ENCODE peak calls at places on chromosomes 1 and 21, in ten cellular contexts. One of them, this sample, is unnamed. For H3K4me1, the result is how much of the 10 kb centered on the place peaks cover.

GRCh38 chr1:220526294-220526693 is 1.6 kb upstream of the MARK1 start:
- DNase-seq in suprapubic skin: no peak
- DNase-seq in GM12878: no peak
- DNase-seq in A549: no peak
- DNase-seq in gastrocnemius medialis: no peak
- DNase-seq in upper lobe of left lung: no peak
- DNase-seq in IMR-90: no peak
- DNase-seq in adrenal gland: no peak
- DNase-seq in uterus: no peak
- DNase-seq in K562: no peak
- DNase-seq in this sample: no peak

GRCh38 chr1:156499703-156500577 is 635 bp downstream of the MEF2D start:
- DNase-seq in gastrocnemius medialis: peak
- DNase-seq in GM12878: no peak
- DNase-seq in A549: no peak
- DNase-seq in uterus: peak
- DNase-seq in IMR-90: peak
- DNase-seq in suprapubic skin: peak
- DNase-seq in K562: peak
- DNase-seq in upper lobe of left lung: no peak
- DNase-seq in adrenal gland: peak
- DNase-seq in this sample: peak

GRCh38 chr1:89736937-89737733 is 83.7 kb upstream of the LRRC8D start:
- DNase-seq in A549: no peak
- DNase-seq in suprapubic skin: no peak
- DNase-seq in K562: no peak
- DNase-seq in GM12878: no peak
- DNase-seq in IMR-90: peak
- DNase-seq in uterus: no peak
- DNase-seq in upper lobe of left lung: no peak
- DNase-seq in adrenal gland: no peak
- DNase-seq in gastrocnemius medialis: no peak
- DNase-seq in this sample: no peak

GRCh38 chr1:187689137-187689536 is 860.4 kb downstream of the PLA2G4A start:
- DNase-seq in GM12878: no peak
- DNase-seq in upper lobe of left lung: no peak
- DNase-seq in K562: no peak
- DNase-seq in uterus: no peak
- DNase-seq in A549: no peak
- DNase-seq in gastrocnemius medialis: no peak
- DNase-seq in IMR-90: peak
- DNase-seq in adrenal gland: peak
- DNase-seq in suprapubic skin: no peak
- DNase-seq in this sample: no peak

GRCh38 chr1:175270361-175270760 is 77.8 kb upstream of the KIAA0040 start:
- DNase-seq in GM12878: no peak
- DNase-seq in IMR-90: no peak
- DNase-seq in adrenal gland: no peak
- DNase-seq in upper lobe of left lung: no peak
- DNase-seq in suprapubic skin: no peak
- DNase-seq in K562: no peak
- DNase-seq in uterus: no peak
- DNase-seq in A549: no peak
- DNase-seq in gastrocnemius medialis: no peak
- DNase-seq in this sample: no peak

GRCh38 chr1:200258447-200259375 is 151.1 kb downstream of the ZNF281 start:
- DNase-seq in A549: peak
- DNase-seq in suprapubic skin: no peak
- DNase-seq in IMR-90: peak
- DNase-seq in adrenal gland: no peak
- DNase-seq in GM12878: no peak
- DNase-seq in K562: peak
- DNase-seq in upper lobe of left lung: no peak
- DNase-seq in gastrocnemius medialis: no peak
- DNase-seq in uterus: no peak
- DNase-seq in this sample: no peak

GRCh38 chr1:184513421-184513820 is 126.6 kb downstream of the C1orf21 start:
- DNase-seq in upper lobe of left lung: no peak
- DNase-seq in suprapubic skin: no peak
- DNase-seq in uterus: no peak
- DNase-seq in K562: no peak
- DNase-seq in adrenal gland: no peak
- DNase-seq in A549: no peak
- DNase-seq in gastrocnemius medialis: no peak
- DNase-seq in IMR-90: peak
- DNase-seq in GM12878: no peak
- DNase-seq in this sample: no peak

GRCh38 chr1:197139169-197139568 is 7.3 kb downstream of the ASPM start:
- DNase-seq in GM12878: no peak
- DNase-seq in adrenal gland: no peak
- DNase-seq in K562: no peak
- DNase-seq in A549: no peak
- DNase-seq in gastrocnemius medialis: no peak
- DNase-seq in uterus: no peak
- DNase-seq in suprapubic skin: no peak
- DNase-seq in upper lobe of left lung: no peak
- DNase-seq in IMR-90: no peak
- DNase-seq in this sample: no peak

GRCh38 chr1:168362991-168363390 is 82.3 kb downstream of the TBX19 start:
- DNase-seq in GM12878: no peak
- DNase-seq in K562: peak
- DNase-seq in suprapubic skin: no peak
- DNase-seq in gastrocnemius medialis: no peak
- DNase-seq in adrenal gland: no peak
- DNase-seq in uterus: no peak
- DNase-seq in upper lobe of left lung: no peak
- DNase-seq in IMR-90: no peak
- DNase-seq in A549: no peak
- DNase-seq in this sample: no peak

GRCh38 chr1:150065184-150065871 is 2.2 kb upstream of the VPS45 start:
- DNase-seq in upper lobe of left lung: no peak
- DNase-seq in A549: no peak
- DNase-seq in K562: peak
- DNase-seq in IMR-90: peak
- DNase-seq in gastrocnemius medialis: no peak
- DNase-seq in uterus: no peak
- DNase-seq in suprapubic skin: no peak
- DNase-seq in GM12878: no peak
- DNase-seq in adrenal gland: no peak
- DNase-seq in this sample: no peak

GRCh38 chr1:23751050-23751814 is 8.0 kb downstream of the ELOA start:
- DNase-seq in upper lobe of left lung: peak
- DNase-seq in suprapubic skin: no peak
- DNase-seq in IMR-90: peak
- DNase-seq in uterus: no peak
- DNase-seq in adrenal gland: peak
- DNase-seq in gastrocnemius medialis: no peak
- DNase-seq in GM12878: no peak
- DNase-seq in K562: peak
- DNase-seq in A549: peak
- DNase-seq in this sample: peak

GRCh38 chr1:214445201-214445600 is 106.2 kb downstream of the PTPN14 start:
- DNase-seq in IMR-90: no peak
- DNase-seq in suprapubic skin: no peak
- DNase-seq in upper lobe of left lung: no peak
- DNase-seq in uterus: no peak
- DNase-seq in K562: no peak
- DNase-seq in A549: no peak
- DNase-seq in adrenal gland: no peak
- DNase-seq in GM12878: no peak
- DNase-seq in gastrocnemius medialis: no peak
- DNase-seq in this sample: no peak

GRCh38 chr21:36980280-36981048 is 14.0 kb upstream of the HLCS start:
- DNase-seq in adrenal gland: peak
- DNase-seq in IMR-90: no peak
- DNase-seq in gastrocnemius medialis: no peak
- DNase-seq in uterus: peak
- DNase-seq in suprapubic skin: peak
- DNase-seq in A549: no peak
- DNase-seq in upper lobe of left lung: peak
- DNase-seq in K562: no peak
- DNase-seq in GM12878: no peak
- DNase-seq in this sample: peak

GRCh38 chr1:229433364-229434004 is 410 bp downstream of the ACTA1 start:
- DNase-seq in gastrocnemius medialis: no peak
- DNase-seq in GM12878: no peak
- DNase-seq in IMR-90: no peak
- DNase-seq in K562: no peak
- DNase-seq in upper lobe of left lung: no peak
- DNase-seq in adrenal gland: no peak
- DNase-seq in suprapubic skin: no peak
- DNase-seq in A549: no peak
- DNase-seq in uterus: no peak
- DNase-seq in this sample: no peak

GRCh38 chr1:233281711-233282581 is 13.6 kb downstream of the PCNX2 start:
- DNase-seq in upper lobe of left lung: no peak
- DNase-seq in gastrocnemius medialis: no peak
- DNase-seq in uterus: no peak
- DNase-seq in adrenal gland: no peak
- DNase-seq in suprapubic skin: no peak
- DNase-seq in A549: no peak
- DNase-seq in IMR-90: peak
- DNase-seq in K562: no peak
- DNase-seq in GM12878: peak
- DNase-seq in this sample: no peak

GRCh38 chr1:207824691-207825090 is 72.8 kb downstream of the CD46 start:
- DNase-seq in IMR-90: no peak
- DNase-seq in K562: peak
- DNase-seq in GM12878: peak
- DNase-seq in upper lobe of left lung: no peak
- DNase-seq in suprapubic skin: peak
- DNase-seq in gastrocnemius medialis: no peak
- DNase-seq in uterus: peak
- DNase-seq in A549: no peak
- DNase-seq in adrenal gland: no peak
- DNase-seq in this sample: no peak

GRCh38 chr1:91555821-91556531 is 55.3 kb downstream of the CDC7 start:
- DNase-seq in gastrocnemius medialis: no peak
- DNase-seq in adrenal gland: no peak
- DNase-seq in IMR-90: peak
- DNase-seq in suprapubic skin: no peak
- DNase-seq in K562: peak
- DNase-seq in uterus: no peak
- DNase-seq in A549: no peak
- DNase-seq in upper lobe of left lung: no peak
- DNase-seq in GM12878: no peak
- DNase-seq in this sample: no peak

GRCh38 chr1:117367769-117368059 is 465 bp downstream of the MAN1A2 start:
- DNase-seq in upper lobe of left lung: no peak
- DNase-seq in adrenal gland: no peak
- DNase-seq in gastrocnemius medialis: no peak
- DNase-seq in uterus: no peak
- DNase-seq in GM12878: no peak
- DNase-seq in A549: no peak
- DNase-seq in K562: peak
- DNase-seq in suprapubic skin: no peak
- DNase-seq in IMR-90: peak
- DNase-seq in this sample: no peak

GRCh38 chr21:16125274-16125673 is 395.5 kb downstream of the USP25 start:
- DNase-seq in gastrocnemius medialis: no peak
- DNase-seq in suprapubic skin: no peak
- DNase-seq in K562: no peak
- DNase-seq in A549: no peak
- DNase-seq in uterus: no peak
- DNase-seq in upper lobe of left lung: no peak
- DNase-seq in IMR-90: no peak
- DNase-seq in GM12878: no peak
- DNase-seq in adrenal gland: no peak
- DNase-seq in this sample: no peak
- TF ChIP-seq CTCF in gastrocnemius medialis: no peak
- TF ChIP-seq CTCF in suprapubic skin: no peak
- TF ChIP-seq CTCF in K562: no peak
- TF ChIP-seq CTCF in A549: no peak
- TF ChIP-seq CTCF in uterus: no peak
- TF ChIP-seq CTCF in upper lobe of left lung: no peak
- TF ChIP-seq CTCF in IMR-90: no peak
- TF ChIP-seq CTCF in GM12878: no peak
- TF ChIP-seq CTCF in adrenal gland: no peak
- TF ChIP-seq CTCF in this sample: no peak

DNA sequence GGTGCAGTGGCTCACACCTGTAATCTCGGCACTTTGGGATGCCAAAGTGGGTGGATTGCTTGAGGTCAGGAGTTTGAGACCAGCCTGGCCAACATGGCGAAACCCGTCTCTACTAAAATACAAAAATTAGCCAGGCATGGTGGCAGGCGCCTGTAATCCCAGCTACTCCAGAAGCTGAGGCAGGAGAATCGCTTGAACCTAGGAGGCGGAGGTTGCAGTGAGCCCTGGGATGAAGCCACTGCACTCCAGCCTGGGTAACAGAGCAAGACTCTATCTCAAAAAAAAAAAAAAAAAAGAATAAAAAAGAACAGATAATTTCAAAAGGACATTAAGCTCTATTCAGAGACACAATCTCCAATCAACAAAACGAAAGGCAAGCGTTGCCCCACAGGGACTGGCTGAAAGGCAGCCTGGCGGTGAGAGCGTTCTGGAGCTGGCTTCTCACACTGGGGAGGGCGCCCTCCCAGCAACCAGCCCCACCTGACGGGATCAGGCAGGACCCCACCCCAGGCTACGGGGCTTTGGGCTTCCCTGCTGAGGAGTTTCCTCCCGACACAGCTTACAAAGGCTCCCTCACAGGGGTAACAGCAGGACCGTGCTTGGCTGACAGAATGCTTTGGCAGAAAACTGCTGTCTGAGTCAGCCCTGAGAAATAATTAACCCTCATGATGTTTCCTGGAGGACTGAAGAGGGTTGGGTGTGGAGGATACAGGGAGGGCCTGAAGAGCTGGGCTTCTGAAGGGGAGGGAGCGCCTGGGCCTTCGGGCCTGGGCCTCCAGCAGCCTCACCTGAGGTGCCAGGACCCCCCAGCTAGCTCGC is 31.1 kb upstream of the SRP9 start:
- DNase-seq in gastrocnemius medialis: peak
- DNase-seq in upper lobe of left lung: peak
- DNase-seq in adrenal gland: peak
- DNase-seq in suprapubic skin: peak
- DNase-seq in uterus: peak
- DNase-seq in K562: no peak
- DNase-seq in IMR-90: peak
- DNase-seq in GM12878: no peak
- DNase-seq in A549: peak
- DNase-seq in this sample: peak
- TF ChIP-seq POLR2A in gastrocnemius medialis: no peak
- TF ChIP-seq POLR2A in upper lobe of left lung: peak
- TF ChIP-seq POLR2A in adrenal gland: peak
- TF ChIP-seq POLR2A in suprapubic skin: no peak
- TF ChIP-seq POLR2A in uterus: peak
- TF ChIP-seq POLR2A in K562: no peak
- TF ChIP-seq POLR2A in IMR-90: peak
- TF ChIP-seq POLR2A in GM12878: no peak
- TF ChIP-seq POLR2A in A549: peak
- TF ChIP-seq POLR2A in this sample: no peak

GRCh38 chr21:41726970-41727783 is 39.7 kb downstream of the RIPK4 start:
- DNase-seq in adrenal gland: no peak
- DNase-seq in gastrocnemius medialis: peak
- DNase-seq in A549: peak
- DNase-seq in K562: no peak
- DNase-seq in GM12878: no peak
- DNase-seq in suprapubic skin: peak
- DNase-seq in uterus: no peak
- DNase-seq in IMR-90: peak
- DNase-seq in upper lobe of left lung: no peak
- DNase-seq in this sample: peak
- H3K4me1 ChIP-seq in adrenal gland: under half
- H3K4me1 ChIP-seq in gastrocnemius medialis: under half
- H3K4me1 ChIP-seq in A549: under half
- H3K4me1 ChIP-seq in K562: under half
- H3K4me1 ChIP-seq in GM12878: under half
- H3K4me1 ChIP-seq in suprapubic skin: under half
- H3K4me1 ChIP-seq in uterus: under half
- H3K4me1 ChIP-seq in IMR-90: under half
- H3K4me1 ChIP-seq in upper lobe of left lung: under half
- H3K4me1 ChIP-seq in this sample: under half

GRCh38 chr1:11875094-11875493 is 16.3 kb upstream of the NPPB start:
- DNase-seq in K562: no peak
- DNase-seq in upper lobe of left lung: no peak
- DNase-seq in uterus: no peak
- DNase-seq in suprapubic skin: no peak
- DNase-seq in adrenal gland: no peak
- DNase-seq in A549: no peak
- DNase-seq in gastrocnemius medialis: no peak
- DNase-seq in IMR-90: no peak
- DNase-seq in GM12878: no peak
- DNase-seq in this sample: no peak
- TF ChIP-seq CTCF in K562: no peak
- TF ChIP-seq CTCF in upper lobe of left lung: no peak
- TF ChIP-seq CTCF in uterus: no peak
- TF ChIP-seq CTCF in suprapubic skin: no peak
- TF ChIP-seq CTCF in adrenal gland: no peak
- TF ChIP-seq CTCF in A549: no peak
- TF ChIP-seq CTCF in gastrocnemius medialis: no peak
- TF ChIP-seq CTCF in IMR-90: no peak
- TF ChIP-seq CTCF in GM12878: no peak
- TF ChIP-seq CTCF in this sample: no peak

This sample was measured in heart left ventricle.